ENCODE peak calls at places on chromosomes 6 and 20, in four cellular contexts. One of them, this sample, is unnamed.

GRCh38 chr6:143410859-143411270 is 39.6 kb downstream of the ADAT2 start:
- DNase-seq in amygdala: no peak
- DNase-seq in mesothelial cell of epicardium: no peak
- DNase-seq in HEK293T: no peak
- DNase-seq in this sample: no peak

GRCh38 chr6:129593233-129593564 is 116.8 kb downstream of the ARHGAP18 start:
- DNase-seq in amygdala: no peak
- DNase-seq in mesothelial cell of epicardium: no peak
- DNase-seq in HEK293T: no peak
- DNase-seq in this sample: no peak

GRCh38 chr20:51797357-51798025 is 4.8 kb downstream of the SALL4 start:
- DNase-seq in mesothelial cell of epicardium: no peak
- DNase-seq in amygdala: no peak
- DNase-seq in HEK293T: peak; percentile 46
- DNase-seq in this sample: peak; percentile 68

GRCh38 chr6:132425176-132425575 is 23.9 kb upstream of the MOXD1 start:
- DNase-seq in amygdala: no peak
- DNase-seq in HEK293T: no peak
- DNase-seq in mesothelial cell of epicardium: no peak
- DNase-seq in this sample: no peak

GRCh38 chr6:31402324-31403282 is 792 bp upstream of the MICA start:
- DNase-seq in mesothelial cell of epicardium: no peak
- DNase-seq in amygdala: peak; percentile 3
- DNase-seq in HEK293T: no peak
- DNase-seq in this sample: no peak

GRCh38 chr6:11069760-11070159 is 23.9 kb upstream of the SMIM13 start:
- DNase-seq in HEK293T: no peak
- DNase-seq in amygdala: no peak
- DNase-seq in mesothelial cell of epicardium: no peak
- DNase-seq in this sample: no peak

GRCh38 chr6:160161647-160161986 is 40.0 kb downstream of the SLC22A1 start:
- DNase-seq in mesothelial cell of epicardium: no peak
- DNase-seq in HEK293T: no peak
- DNase-seq in amygdala: no peak
- DNase-seq in this sample: no peak

GRCh38 chr6:20891161-20891560 is 356.9 kb downstream of the CDKAL1 start:
- DNase-seq in amygdala: no peak
- DNase-seq in HEK293T: no peak
- DNase-seq in mesothelial cell of epicardium: no peak
- DNase-seq in this sample: no peak

GRCh38 chr6:53026526-53026925 is 31.4 kb upstream of the GSTA4 start:
- DNase-seq in HEK293T: no peak
- DNase-seq in amygdala: no peak
- DNase-seq in mesothelial cell of epicardium: no peak
- DNase-seq in this sample: no peak

GRCh38 chr6:35392111-35392702 is 49.8 kb downstream of the PPARD start:
- DNase-seq in mesothelial cell of epicardium: peak; percentile 61
- DNase-seq in amygdala: no peak
- DNase-seq in HEK293T: no peak
- DNase-seq in this sample: no peak

GRCh38 chr20:9500121-9500911 is 14.1 kb upstream of the LAMP5 start:
- DNase-seq in amygdala: peak; percentile 57
- DNase-seq in mesothelial cell of epicardium: no peak
- DNase-seq in HEK293T: no peak
- DNase-seq in this sample: no peak

GRCh38 chr6:31794294-31794865 is 1.2 kb downstream of the VARS1 start:
- DNase-seq in HEK293T: peak; percentile 17
- DNase-seq in amygdala: no peak
- DNase-seq in mesothelial cell of epicardium: no peak
- DNase-seq in this sample: no peak

GRCh38 chr20:35462351-35462750 is 7.0 kb downstream of the CEP250 start:
- DNase-seq in mesothelial cell of epicardium: no peak
- DNase-seq in amygdala: no peak
- DNase-seq in HEK293T: no peak
- DNase-seq in this sample: no peak

GRCh38 chr6:168208854-168209253 is 110.7 kb downstream of the DACT2 start:
- DNase-seq in HEK293T: no peak
- DNase-seq in amygdala: no peak
- DNase-seq in mesothelial cell of epicardium: no peak
- DNase-seq in this sample: no peak

GRCh38 chr20:49865559-49865958 is 49.8 kb downstream of the SPATA2 start:
- DNase-seq in amygdala: no peak
- DNase-seq in HEK293T: no peak
- DNase-seq in mesothelial cell of epicardium: no peak
- DNase-seq in this sample: no peak

GRCh38 chr6:106273087-106273486 is 52.5 kb downstream of the ATG5 start:
- DNase-seq in amygdala: no peak
- DNase-seq in mesothelial cell of epicardium: no peak
- DNase-seq in HEK293T: no peak
- DNase-seq in this sample: no peak

GRCh38 chr6:5379647-5380242 is 118.4 kb downstream of the FARS2 start:
- DNase-seq in amygdala: no peak
- DNase-seq in mesothelial cell of epicardium: no peak
- DNase-seq in HEK293T: peak; percentile 56
- DNase-seq in this sample: peak; percentile 14

GRCh38 chr6:40251609-40252008 is 317.3 kb upstream of the MOCS1 start:
- DNase-seq in HEK293T: no peak
- DNase-seq in amygdala: no peak
- DNase-seq in mesothelial cell of epicardium: no peak
- DNase-seq in this sample: no peak

GRCh38 chr20:168876-169275 is 11.6 kb downstream of the DEFB127 start:
- DNase-seq in amygdala: no peak
- DNase-seq in HEK293T: no peak
- DNase-seq in mesothelial cell of epicardium: no peak
- DNase-seq in this sample: no peak

GRCh38 chr6:82959385-82959941 is 106.2 kb downstream of the UBE3D start:
- DNase-seq in amygdala: no peak
- DNase-seq in mesothelial cell of epicardium: no peak
- DNase-seq in HEK293T: no peak
- DNase-seq in this sample: peak; percentile 38

GRCh38 chr6:82487895-82488294 is 124.3 kb downstream of the TPBG start:
- DNase-seq in amygdala: no peak
- DNase-seq in HEK293T: no peak
- DNase-seq in mesothelial cell of epicardium: no peak
- DNase-seq in this sample: no peak

GRCh38 chr6:4125933-4126864 is 9.2 kb downstream of the ECI2 start:
- DNase-seq in amygdala: no peak
- DNase-seq in HEK293T: no peak
- DNase-seq in mesothelial cell of epicardium: no peak
- DNase-seq in this sample: no peak

This sample was measured in neuronal stem cell.